ENCODE peak calls at places on chromosomes 1 and 21, in ten cellular contexts. One of them, this sample, is unnamed.

GRCh38 chr21:38645282-38645681 is 147.0 kb upstream of the ERG start:
- DNase-seq in spleen: no peak
- DNase-seq in left kidney: no peak
- DNase-seq in dermis microvascular lymphatic vessel endothelial cell: no peak
- DNase-seq in cardiac fibroblast: peak; percentile 90
- DNase-seq in heart right ventricle: no peak
- DNase-seq in left cardiac atrium: no peak
- DNase-seq in hepatic stellate cell: peak; percentile 38
- DNase-seq in HFF-Myc: peak; percentile 25
- DNase-seq in breast epithelium: no peak
- DNase-seq in this sample: no peak

GRCh38 chr1:241834733-241835377 is 13.1 kb upstream of the EXO1 start:
- DNase-seq in spleen: no peak
- DNase-seq in left kidney: peak; percentile 69
- DNase-seq in dermis microvascular lymphatic vessel endothelial cell: no peak
- DNase-seq in cardiac fibroblast: peak; percentile 72
- DNase-seq in heart right ventricle: no peak
- DNase-seq in left cardiac atrium: no peak
- DNase-seq in hepatic stellate cell: no peak
- DNase-seq in HFF-Myc: no peak
- DNase-seq in breast epithelium: no peak
- DNase-seq in this sample: no peak

GRCh38 chr1:22646359-22646758 is 2.9 kb downstream of the C1QC start:
- DNase-seq in spleen: no peak
- DNase-seq in left kidney: no peak
- DNase-seq in dermis microvascular lymphatic vessel endothelial cell: no peak
- DNase-seq in cardiac fibroblast: peak; percentile 18
- DNase-seq in heart right ventricle: no peak
- DNase-seq in left cardiac atrium: no peak
- DNase-seq in hepatic stellate cell: peak; percentile 34
- DNase-seq in HFF-Myc: no peak
- DNase-seq in breast epithelium: no peak
- DNase-seq in this sample: no peak

GRCh38 chr1:14944471-14944981 is 209.0 kb upstream of the TMEM51 start:
- DNase-seq in spleen: no peak
- DNase-seq in left kidney: no peak
- DNase-seq in dermis microvascular lymphatic vessel endothelial cell: no peak
- DNase-seq in cardiac fibroblast: no peak
- DNase-seq in heart right ventricle: no peak
- DNase-seq in left cardiac atrium: no peak
- DNase-seq in hepatic stellate cell: no peak
- DNase-seq in HFF-Myc: no peak
- DNase-seq in breast epithelium: no peak
- DNase-seq in this sample: no peak

GRCh38 chr1:203124011-203124410 is 3.5 kb upstream of the ADORA1 start:
- DNase-seq in spleen: no peak
- DNase-seq in left kidney: no peak
- DNase-seq in dermis microvascular lymphatic vessel endothelial cell: no peak
- DNase-seq in cardiac fibroblast: no peak
- DNase-seq in heart right ventricle: no peak
- DNase-seq in left cardiac atrium: no peak
- DNase-seq in hepatic stellate cell: no peak
- DNase-seq in HFF-Myc: no peak
- DNase-seq in breast epithelium: peak; percentile 19
- DNase-seq in this sample: no peak

GRCh38 chr1:24351918-24352637 is 32.9 kb downstream of the GRHL3 start:
- DNase-seq in spleen: no peak
- DNase-seq in left kidney: no peak
- DNase-seq in dermis microvascular lymphatic vessel endothelial cell: no peak
- DNase-seq in cardiac fibroblast: peak; percentile 79
- DNase-seq in heart right ventricle: no peak
- DNase-seq in left cardiac atrium: peak; percentile 45
- DNase-seq in hepatic stellate cell: peak; percentile 43
- DNase-seq in HFF-Myc: peak; percentile 26
- DNase-seq in breast epithelium: no peak
- DNase-seq in this sample: no peak

GRCh38 chr1:51421961-51422360 is 91.6 kb upstream of the TTC39A start:
- DNase-seq in spleen: no peak
- DNase-seq in left kidney: peak; percentile 77
- DNase-seq in dermis microvascular lymphatic vessel endothelial cell: peak; percentile 36
- DNase-seq in cardiac fibroblast: peak; percentile 78
- DNase-seq in heart right ventricle: no peak
- DNase-seq in left cardiac atrium: no peak
- DNase-seq in hepatic stellate cell: peak; percentile 47
- DNase-seq in HFF-Myc: peak; percentile 15
- DNase-seq in breast epithelium: no peak
- DNase-seq in this sample: peak; percentile 13

GRCh38 chr1:36248250-36248894 is 24.1 kb downstream of the THRAP3 start:
- DNase-seq in spleen: no peak
- DNase-seq in left kidney: no peak
- DNase-seq in dermis microvascular lymphatic vessel endothelial cell: no peak
- DNase-seq in cardiac fibroblast: peak; percentile 98
- DNase-seq in heart right ventricle: no peak
- DNase-seq in left cardiac atrium: peak; percentile 58
- DNase-seq in hepatic stellate cell: peak; percentile 44
- DNase-seq in HFF-Myc: peak; percentile 60
- DNase-seq in breast epithelium: no peak
- DNase-seq in this sample: peak; percentile 32

GRCh38 chr1:53241828-53242227 is 3.5 kb upstream of the MAGOH start:
- DNase-seq in spleen: no peak
- DNase-seq in left kidney: no peak
- DNase-seq in dermis microvascular lymphatic vessel endothelial cell: no peak
- DNase-seq in cardiac fibroblast: no peak
- DNase-seq in heart right ventricle: no peak
- DNase-seq in left cardiac atrium: no peak
- DNase-seq in hepatic stellate cell: no peak
- DNase-seq in HFF-Myc: no peak
- DNase-seq in breast epithelium: no peak
- DNase-seq in this sample: no peak

GRCh38 chr1:178579562-178579961 is 66.7 kb downstream of the TEX35 start:
- DNase-seq in spleen: no peak
- DNase-seq in left kidney: no peak
- DNase-seq in dermis microvascular lymphatic vessel endothelial cell: no peak
- DNase-seq in cardiac fibroblast: no peak
- DNase-seq in heart right ventricle: no peak
- DNase-seq in left cardiac atrium: no peak
- DNase-seq in hepatic stellate cell: no peak
- DNase-seq in HFF-Myc: no peak
- DNase-seq in breast epithelium: no peak
- DNase-seq in this sample: no peak

GRCh38 chr1:186950547-186950946 is 121.8 kb downstream of the PLA2G4A start:
- DNase-seq in spleen: no peak
- DNase-seq in left kidney: no peak
- DNase-seq in dermis microvascular lymphatic vessel endothelial cell: peak; percentile 76
- DNase-seq in cardiac fibroblast: peak; percentile 76
- DNase-seq in heart right ventricle: no peak
- DNase-seq in left cardiac atrium: no peak
- DNase-seq in hepatic stellate cell: no peak
- DNase-seq in HFF-Myc: no peak
- DNase-seq in breast epithelium: no peak
- DNase-seq in this sample: no peak

GRCh38 chr1:205832326-205832751 is 17.6 kb downstream of the PM20D1 start:
- DNase-seq in spleen: no peak
- DNase-seq in left kidney: peak; percentile 55
- DNase-seq in dermis microvascular lymphatic vessel endothelial cell: peak; percentile 39
- DNase-seq in cardiac fibroblast: peak; percentile 13
- DNase-seq in heart right ventricle: no peak
- DNase-seq in left cardiac atrium: no peak
- DNase-seq in hepatic stellate cell: no peak
- DNase-seq in HFF-Myc: no peak
- DNase-seq in breast epithelium: no peak
- DNase-seq in this sample: no peak

GRCh38 chr1:27536767-27537166 is 46.8 kb upstream of the WASF2 start:
- DNase-seq in spleen: no peak
- DNase-seq in left kidney: peak; percentile 92
- DNase-seq in dermis microvascular lymphatic vessel endothelial cell: no peak
- DNase-seq in cardiac fibroblast: peak; percentile 51
- DNase-seq in heart right ventricle: peak; percentile 76
- DNase-seq in left cardiac atrium: peak; percentile 74
- DNase-seq in hepatic stellate cell: peak; percentile 75
- DNase-seq in HFF-Myc: no peak
- DNase-seq in breast epithelium: no peak
- DNase-seq in this sample: no peak

GRCh38 chr21:45574081-45574501 is 31.9 kb upstream of the SLC19A1 start:
- DNase-seq in spleen: peak; percentile 56
- DNase-seq in left kidney: peak; percentile 50
- DNase-seq in dermis microvascular lymphatic vessel endothelial cell: no peak
- DNase-seq in cardiac fibroblast: no peak
- DNase-seq in heart right ventricle: no peak
- DNase-seq in left cardiac atrium: no peak
- DNase-seq in hepatic stellate cell: no peak
- DNase-seq in HFF-Myc: no peak
- DNase-seq in breast epithelium: peak; percentile 49
- DNase-seq in this sample: no peak

GRCh38 chr1:207407655-207408256 is 46.4 kb upstream of the CR2 start:
- DNase-seq in spleen: no peak
- DNase-seq in left kidney: no peak
- DNase-seq in dermis microvascular lymphatic vessel endothelial cell: no peak
- DNase-seq in cardiac fibroblast: peak; percentile 54
- DNase-seq in heart right ventricle: no peak
- DNase-seq in left cardiac atrium: no peak
- DNase-seq in hepatic stellate cell: no peak
- DNase-seq in HFF-Myc: no peak
- DNase-seq in breast epithelium: no peak
- DNase-seq in this sample: no peak

GRCh38 chr1:86906419-86906818 is 7.5 kb downstream of the SELENOF start:
- DNase-seq in spleen: no peak
- DNase-seq in left kidney: peak; percentile 1
- DNase-seq in dermis microvascular lymphatic vessel endothelial cell: no peak
- DNase-seq in cardiac fibroblast: peak; percentile 9
- DNase-seq in heart right ventricle: no peak
- DNase-seq in left cardiac atrium: no peak
- DNase-seq in hepatic stellate cell: no peak
- DNase-seq in HFF-Myc: no peak
- DNase-seq in breast epithelium: no peak
- DNase-seq in this sample: no peak

GRCh38 chr1:31665264-31665878 is 20.7 kb upstream of the PEF1 start:
- DNase-seq in spleen: no peak
- DNase-seq in left kidney: no peak
- DNase-seq in dermis microvascular lymphatic vessel endothelial cell: no peak
- DNase-seq in cardiac fibroblast: no peak
- DNase-seq in heart right ventricle: no peak
- DNase-seq in left cardiac atrium: no peak
- DNase-seq in hepatic stellate cell: no peak
- DNase-seq in HFF-Myc: no peak
- DNase-seq in breast epithelium: no peak
- DNase-seq in this sample: no peak

GRCh38 chr1:17672226-17672625 is 82.9 kb upstream of the ACTL8 start:
- DNase-seq in spleen: no peak
- DNase-seq in left kidney: no peak
- DNase-seq in dermis microvascular lymphatic vessel endothelial cell: no peak
- DNase-seq in cardiac fibroblast: no peak
- DNase-seq in heart right ventricle: no peak
- DNase-seq in left cardiac atrium: no peak
- DNase-seq in hepatic stellate cell: no peak
- DNase-seq in HFF-Myc: no peak
- DNase-seq in breast epithelium: no peak
- DNase-seq in this sample: no peak

GRCh38 chr1:202227273-202227672 is 33.7 kb downstream of the LGR6 start:
- DNase-seq in spleen: no peak
- DNase-seq in left kidney: no peak
- DNase-seq in dermis microvascular lymphatic vessel endothelial cell: no peak
- DNase-seq in cardiac fibroblast: no peak
- DNase-seq in heart right ventricle: no peak
- DNase-seq in left cardiac atrium: no peak
- DNase-seq in hepatic stellate cell: no peak
- DNase-seq in HFF-Myc: no peak
- DNase-seq in breast epithelium: no peak
- DNase-seq in this sample: no peak

GRCh38 chr1:30888391-30888790 is 20.2 kb downstream of the SDC3 start:
- DNase-seq in spleen: no peak
- DNase-seq in left kidney: peak; percentile 69
- DNase-seq in dermis microvascular lymphatic vessel endothelial cell: no peak
- DNase-seq in cardiac fibroblast: peak; percentile 37
- DNase-seq in heart right ventricle: peak; percentile 71
- DNase-seq in left cardiac atrium: peak; percentile 67
- DNase-seq in hepatic stellate cell: peak; percentile 94
- DNase-seq in HFF-Myc: peak; percentile 43
- DNase-seq in breast epithelium: peak; percentile 76
- DNase-seq in this sample: no peak

GRCh38 chr1:88013485-88013884 is 670.6 kb upstream of the PKN2 start:
- DNase-seq in spleen: no peak
- DNase-seq in left kidney: no peak
- DNase-seq in dermis microvascular lymphatic vessel endothelial cell: no peak
- DNase-seq in cardiac fibroblast: peak; percentile 19
- DNase-seq in heart right ventricle: no peak
- DNase-seq in left cardiac atrium: no peak
- DNase-seq in hepatic stellate cell: no peak
- DNase-seq in HFF-Myc: no peak
- DNase-seq in breast epithelium: no peak
- DNase-seq in this sample: no peak

GRCh38 chr1:231172411-231172810 is 10.6 kb downstream of the TRIM67 start:
- DNase-seq in spleen: no peak
- DNase-seq in left kidney: no peak
- DNase-seq in dermis microvascular lymphatic vessel endothelial cell: no peak
- DNase-seq in cardiac fibroblast: no peak
- DNase-seq in heart right ventricle: no peak
- DNase-seq in left cardiac atrium: peak; percentile 64
- DNase-seq in hepatic stellate cell: no peak
- DNase-seq in HFF-Myc: no peak
- DNase-seq in breast epithelium: no peak
- DNase-seq in this sample: no peak

GRCh38 chr1:1358433-1359201 is at the start of gene MXRA8:
- DNase-seq in spleen: no peak
- DNase-seq in left kidney: peak; percentile 89
- DNase-seq in dermis microvascular lymphatic vessel endothelial cell: no peak
- DNase-seq in cardiac fibroblast: peak; percentile 65
- DNase-seq in heart right ventricle: peak; percentile 80
- DNase-seq in left cardiac atrium: peak; percentile 82
- DNase-seq in hepatic stellate cell: peak; percentile 92
- DNase-seq in HFF-Myc: no peak
- DNase-seq in breast epithelium: no peak
- DNase-seq in this sample: peak; percentile 60

GRCh38 chr1:70504176-70504820 is 93.2 kb downstream of the CTH start:
- DNase-seq in spleen: no peak
- DNase-seq in left kidney: no peak
- DNase-seq in dermis microvascular lymphatic vessel endothelial cell: no peak
- DNase-seq in cardiac fibroblast: peak; percentile 15
- DNase-seq in heart right ventricle: no peak
- DNase-seq in left cardiac atrium: no peak
- DNase-seq in hepatic stellate cell: peak; percentile 12
- DNase-seq in HFF-Myc: no peak
- DNase-seq in breast epithelium: no peak
- DNase-seq in this sample: no peak